ENCODE peak calls at places on chromosomes 12 and 14, in ten cellular contexts. C is heart right ventricle; U is SJSA1; K is HCT116; P is spleen; Q is CD8-positive, alpha-beta memory T cell; Z is CD8-positive, alpha-beta T cell; X is right atrium auricular region; E is right cardiac atrium; V is left ventricle myocardium inferior. B is an unnamed sample.
A peak's percentile ranks its signal among the peaks of the same experiment; 100 is the strongest.

GRCh38 chr12:119594399-119594730 is 791 bp downstream of the TMEM233 start:
- DNase-seq in C (no peak), U (no peak), K (no peak), P (no peak), Q (no peak), Z (no peak), X (no peak), E (no peak), V (no peak), B (no peak)

GRCh38 chr12:10722905-10723866 is at the start of gene YBX3:
- DNase-seq in C (peak; percentile 92), U (peak; percentile 71), K (peak; percentile 66), P (peak; percentile 88), Q (peak; percentile 34), Z (peak; percentile 35), X (peak; percentile 91), E (peak; percentile 96), V (peak; percentile 90), B (peak; percentile 83)

GRCh38 chr14:65502676-65503124 is 90.2 kb downstream of the FUT8 start:
- DNase-seq in C (no peak), U (peak; percentile 24), K (peak; percentile 3), P (no peak), Q (no peak), Z (no peak), X (no peak), E (no peak), V (no peak), B (no peak)

GRCh38 chr12:15886372-15887042 is 4.3 kb downstream of the STRAP start:
- DNase-seq in C (no peak), U (no peak), K (no peak), P (no peak), Q (no peak), Z (no peak), X (no peak), E (no peak), V (no peak), B (no peak)

GRCh38 chr12:25241171-25242020 is 9.3 kb downstream of the KRAS start:
- DNase-seq in C (no peak), U (peak; percentile 28), K (peak; percentile 18), P (no peak), Q (peak; percentile 22), Z (peak; percentile 9), X (no peak), E (no peak), V (no peak), B (no peak)

GRCh38 chr14:90781344-90781761 is 34.9 kb downstream of the TTC7B start:
- DNase-seq in C (no peak), U (no peak), K (no peak), P (no peak), Q (no peak), Z (no peak), X (no peak), E (no peak), V (no peak), B (no peak)

GRCh38 chr14:69337984-69338383 is 60.1 kb downstream of the ERH start:
- DNase-seq in C (no peak), U (no peak), K (no peak), P (no peak), Q (no peak), Z (no peak), X (no peak), E (no peak), V (no peak), B (no peak)

GRCh38 chr14:22602853-22603252 is 4.8 kb downstream of the ABHD4 start:
- DNase-seq in C (no peak), U (no peak), K (no peak), P (no peak), Q (no peak), Z (no peak), X (no peak), E (no peak), V (no peak), B (no peak)

GRCh38 chr12:51421266-51421884 is 3.3 kb upstream of the SLC4A8 start:
- DNase-seq in C (peak; percentile 40), U (peak; percentile 54), K (peak; percentile 59), P (no peak), Q (no peak), Z (no peak), X (no peak), E (peak; percentile 54), V (no peak), B (peak; percentile 49)

GRCh38 chr14:29037428-29037827 is 270.8 kb downstream of the FOXG1 start:
- DNase-seq in C (no peak), U (no peak), K (no peak), P (no peak), Q (no peak), Z (no peak), X (no peak), E (no peak), V (no peak), B (no peak)

GRCh38 chr12:46446645-46447044 is 74.1 kb upstream of the SLC38A2 start:
- DNase-seq in C (no peak), U (peak; percentile 75), K (no peak), P (no peak), Q (no peak), Z (no peak), X (no peak), E (no peak), V (no peak), B (no peak)

GRCh38 chr14:36901846-36902245 is 240.2 kb downstream of the PAX9 start:
- DNase-seq in C (no peak), U (no peak), K (no peak), P (no peak), Q (no peak), Z (no peak), X (no peak), E (no peak), V (no peak), B (no peak)

GRCh38 chr14:104245075-104245474 is 106.7 kb downstream of the KIF26A start:
- DNase-seq in C (no peak), U (no peak), K (no peak), P (peak; percentile 16), Q (no peak), Z (no peak), X (no peak), E (no peak), V (no peak), B (no peak)

DNA sequence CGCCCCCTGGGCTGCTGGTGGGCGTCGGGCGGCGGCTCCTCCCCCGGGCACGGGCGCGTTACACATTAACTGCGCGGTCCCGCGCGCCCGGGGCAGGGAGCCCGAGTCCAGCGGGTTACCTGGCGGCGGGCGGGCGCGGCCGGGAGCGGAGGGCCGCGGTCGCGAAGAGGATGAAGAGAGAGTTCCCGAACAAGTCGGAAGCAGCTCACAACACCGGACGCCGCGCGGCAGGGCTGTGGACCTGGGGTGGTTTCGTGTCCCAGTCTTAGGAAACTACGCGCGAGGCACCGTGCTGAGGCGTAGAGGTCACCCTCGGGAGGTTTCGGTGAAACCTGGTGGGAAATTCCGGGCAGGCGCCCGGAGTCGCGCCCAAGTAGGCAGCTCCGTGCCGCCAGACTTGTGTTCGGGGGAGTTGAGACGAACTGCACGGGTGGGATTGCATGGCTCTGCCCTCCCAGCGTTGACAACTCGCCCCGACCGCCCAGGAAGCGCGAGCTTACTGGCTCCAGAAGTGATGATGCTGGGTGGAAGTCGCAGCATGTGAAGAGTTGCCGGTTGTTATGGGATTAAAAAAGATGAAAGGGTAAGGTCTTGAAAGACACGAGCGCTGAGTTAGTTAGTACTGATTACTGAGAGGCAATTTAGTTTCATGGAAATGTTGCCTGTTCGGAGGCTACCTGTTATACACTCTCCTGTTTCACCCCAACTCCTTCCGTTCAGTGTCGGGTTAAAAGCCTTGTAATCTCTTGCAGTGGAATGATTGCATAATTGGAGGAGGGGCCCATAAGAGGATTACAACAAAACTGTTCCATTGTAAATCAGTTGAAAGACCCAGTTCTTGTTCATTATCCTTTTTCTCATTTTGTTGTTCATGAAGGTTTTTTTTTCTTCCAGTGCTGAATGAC is 879 bp downstream of the RAB3IP start:
- DNase-seq in C (peak; percentile 11), U (peak; percentile 19), K (peak; percentile 4), P (peak; percentile 92), Q (peak; percentile 55), Z (peak; percentile 46), X (peak; percentile 60), E (peak; percentile 70), V (peak; percentile 23), B (peak; percentile 75)
- H3K4me3 ChIP-seq in C (peak overlapping the region; percentile 83), U (peak overlapping the region; percentile 83), K (peak overlapping the region; percentile 81), P (peak overlapping the region; percentile 98), Q (peak overlapping the region; percentile 78), Z (peak overlapping the region; percentile 64), X (peak overlapping the region; percentile 93), E (peak overlapping the region; percentile 91), V (peak overlapping the region; percentile 91), B (peak overlapping the region; percentile 98)

GRCh38 chr12:117034249-117034648 is 65.0 kb downstream of the TESC start:
- DNase-seq in C (no peak), U (no peak), K (no peak), P (peak; percentile 41), Q (no peak), Z (no peak), X (no peak), E (peak; percentile 22), V (no peak), B (no peak)
- H3K27ac ChIP-seq in C (no peak overlapping the region), U (no peak overlapping the region), K (no peak overlapping the region), P (no peak overlapping the region), Q (no peak overlapping the region), Z (no peak overlapping the region), X (peak overlapping the region; percentile 42), E (no peak overlapping the region), V (peak overlapping the region; percentile 74), B (no peak overlapping the region)

GRCh38 chr12:47817272-47818006 is 2.3 kb downstream of the HDAC7 start:
- DNase-seq in C (no peak), U (no peak), K (no peak), P (peak; percentile 71), Q (no peak), Z (no peak), X (no peak), E (peak; percentile 62), V (no peak), B (no peak)

GRCh38 chr12:47818382-47818700 is 1.4 kb downstream of the HDAC7 start:
- DNase-seq in C (no peak), U (no peak), K (no peak), P (no peak), Q (no peak), Z (no peak), X (no peak), E (no peak), V (no peak), B (no peak)

GRCh38 chr12:47818007-47818376 is 1.7 kb downstream of the HDAC7 start:
- DNase-seq in C (no peak), U (no peak), K (no peak), P (peak; percentile 74), Q (no peak), Z (no peak), X (no peak), E (peak; percentile 42), V (no peak), B (no peak)

GRCh38 chr12:47814539-47815170 is 5.0 kb downstream of the HDAC7 start:
- DNase-seq in C (no peak), U (no peak), K (no peak), P (no peak), Q (no peak), Z (no peak), X (no peak), E (peak; percentile 54), V (no peak), B (no peak)

GRCh38 chr12:47816646-47817271 is 2.9 kb downstream of the HDAC7 start:
- DNase-seq in C (peak; percentile 65), U (no peak), K (no peak), P (peak; percentile 79), Q (no peak), Z (no peak), X (no peak), E (peak; percentile 68), V (no peak), B (peak; percentile 48)
- H3K4me3 ChIP-seq in C (peak overlapping the region; percentile 81), U (peak overlapping the region; percentile 1), K (no peak overlapping the region), P (peak overlapping the region; percentile 81), Q (peak overlapping the region; percentile 57), Z (peak overlapping the region; percentile 78), X (peak overlapping the region; percentile 77), E (peak overlapping the region; percentile 94), V (peak overlapping the region; percentile 88), B (no peak overlapping the region)

GRCh38 chr12:53034459-53034858 is 15.4 kb upstream of the TNS2 start:
- DNase-seq in C (no peak), U (no peak), K (no peak), P (no peak), Q (no peak), Z (no peak), X (no peak), E (no peak), V (no peak), B (no peak)
- H3K27ac ChIP-seq in C (no peak overlapping the region), U (no peak overlapping the region), K (no peak overlapping the region), P (peak overlapping the region; percentile 15), Q (no peak overlapping the region), Z (no peak overlapping the region), X (no peak overlapping the region), E (no peak overlapping the region), V (no peak overlapping the region), B (no peak overlapping the region)

B was measured in right lobe of liver.